ENCODE peak calls at places on chromosomes 11 and 22, in four cellular contexts. Z is T-helper 9 cell, X is NCI-H345, O is posterior cingulate gyrus. Q is an unnamed sample.

GRCh38 chr11:63635762-63636465 is 21.7 kb upstream of the PLAAT3 start:
- DNase-seq in Z (peak), X (peak), O (peak), Q (peak)

GRCh38 chr11:36239636-36240035 is 49.6 kb downstream of the COMMD9 start:
- DNase-seq in Z (no peak), X (no peak), O (peak), Q (peak)

GRCh38 chr11:20205807-20206206 is 45.5 kb upstream of the DBX1 start:
- DNase-seq in Z (no peak), X (no peak), O (no peak), Q (no peak)

GRCh38 chr11:118126082-118126838 is 26.4 kb downstream of the SCN4B start:
- DNase-seq in Z (no peak), X (no peak), O (no peak), Q (no peak)

GRCh38 chr22:36806824-36807223 is 10.0 kb downstream of the PVALB start:
- DNase-seq in Z (no peak), X (no peak), O (no peak), Q (no peak)

GRCh38 chr11:118028626-118029025 is 42.4 kb downstream of the IL10RA start:
- DNase-seq in Z (no peak), X (no peak), O (no peak), Q (no peak)

GRCh38 chr11:79314906-79315689 is 125.7 kb downstream of the TENM4 start:
- DNase-seq in Z (no peak), X (no peak), O (no peak), Q (no peak)

GRCh38 chr11:127888396-127888795 is 699.0 kb downstream of the ETS1 start:
- DNase-seq in Z (no peak), X (no peak), O (no peak), Q (no peak)

GRCh38 chr11:129973809-129974208 is 28.8 kb downstream of the PRDM10 start:
- DNase-seq in Z (no peak), X (no peak), O (no peak), Q (no peak)

GRCh38 chr22:29314074-29314473 is 1.4 kb downstream of the RASL10A start:
- DNase-seq in Z (no peak), X (no peak), O (peak), Q (no peak)

GRCh38 chr22:29062286-29062949 is 787 bp upstream of the C22orf31 start:
- DNase-seq in Z (no peak), X (no peak), O (no peak), Q (no peak)

GRCh38 chr22:24201681-24202590 is 20.6 kb downstream of the SUSD2 start:
- DNase-seq in Z (no peak), X (no peak), O (no peak), Q (no peak)

GRCh38 chr11:69287968-69288882 is 5.7 kb upstream of the MYEOV start:
- DNase-seq in Z (no peak), X (no peak), O (no peak), Q (no peak)

GRCh38 chr11:63763506-63764200 is 4.9 kb downstream of the ZFTA start:
- DNase-seq in Z (no peak), X (no peak), O (no peak), Q (no peak)

GRCh38 chr11:65576867-65577755 is 1.3 kb downstream of the EHBP1L1 start:
- DNase-seq in Z (peak), X (no peak), O (no peak), Q (no peak)

GRCh38 chr22:48938741-48939140 is 888.9 kb downstream of the BRD1 start:
- DNase-seq in Z (no peak), X (no peak), O (no peak), Q (no peak)

GRCh38 chr11:66126808-66127555 is 56.9 kb downstream of the PACS1 start:
- DNase-seq in Z (peak), X (no peak), O (peak), Q (peak)

GRCh38 chr11:103164093-103164796 is 55.0 kb downstream of the DYNC2H1 start:
- DNase-seq in Z (no peak), X (no peak), O (no peak), Q (no peak)

GRCh38 chr11:71185411-71185810 is 67.0 kb downstream of the SHANK2 start:
- DNase-seq in Z (no peak), X (no peak), O (no peak), Q (no peak)

GRCh38 chr11:105862736-105863367 is 159.2 kb downstream of the MSANTD4 start:
- DNase-seq in Z (no peak), X (peak), O (no peak), Q (no peak)

GRCh38 chr11:38543311-38543710 is 1945.3 kb upstream of the RAG2 start:
- DNase-seq in Z (no peak), X (no peak), O (no peak), Q (no peak)

GRCh38 chr22:37101311-37102063 is 8.0 kb downstream of the TMPRSS6 start:
- DNase-seq in Z (no peak), X (no peak), O (no peak), Q (no peak)

GRCh38 chr11:120098503-120099054 is 39.3 kb downstream of the TRIM29 start:
- DNase-seq in Z (no peak), X (peak), O (no peak), Q (no peak)

GRCh38 chr11:69625476-69625875 is 15.5 kb upstream of the CCND1 start:
- DNase-seq in Z (no peak), X (no peak), O (no peak), Q (no peak)

GRCh38 chr11:12029738-12030363 is 21.4 kb upstream of the DKK3 start:
- DNase-seq in Z (no peak), X (no peak), O (no peak), Q (no peak)

GRCh38 chr22:38079804-38080203 is 4.2 kb downstream of the SLC16A8 start:
- DNase-seq in Z (no peak), X (no peak), O (no peak), Q (no peak)

GRCh38 chr11:76419896-76420295 is 24.9 kb upstream of the EMSY start:
- DNase-seq in Z (no peak), X (no peak), O (no peak), Q (no peak)

GRCh38 chr11:11155962-11156815 is 196.9 kb downstream of the CSNK2A3 start:
- DNase-seq in Z (peak), X (no peak), O (no peak), Q (no peak)

GRCh38 chr11:638616-639323 is 1.7 kb downstream of the DRD4 start:
- DNase-seq in Z (no peak), X (no peak), O (no peak), Q (no peak)

GRCh38 chr11:116882386-116882785 is 45.0 kb upstream of the APOA1 start:
- DNase-seq in Z (no peak), X (no peak), O (no peak), Q (no peak)

GRCh38 chr22:46286941-46287872 is 9.5 kb upstream of the GTSE1 start:
- DNase-seq in Z (no peak), X (no peak), O (no peak), Q (no peak)

GRCh38 chr22:25177895-25178294 is 21.8 kb upstream of the CRYBB3 start:
- DNase-seq in Z (no peak), X (no peak), O (no peak), Q (no peak)

GRCh38 chr11:19713221-19714092 is 820 bp downstream of the NAV2 start:
- DNase-seq in Z (no peak), X (no peak), O (no peak), Q (peak)

GRCh38 chr11:118003021-118003423 is 16.8 kb downstream of the IL10RA start:
- DNase-seq in Z (no peak), X (no peak), O (no peak), Q (no peak)

GRCh38 chr11:76231339-76231738 is 25.0 kb upstream of the WNT11 start:
- DNase-seq in Z (no peak), X (no peak), O (no peak), Q (no peak)

GRCh38 chr22:48072777-48073176 is 1310.3 kb downstream of the TBC1D22A start:
- DNase-seq in Z (no peak), X (no peak), O (no peak), Q (no peak)

GRCh38 chr11:6474423-6474792 is 667 bp upstream of the TRIM3 start:
- DNase-seq in Z (no peak), X (no peak), O (no peak), Q (no peak)

GRCh38 chr22:50218996-50219727 is 18.4 kb downstream of the SELENOO start:
- DNase-seq in Z (no peak), X (peak), O (peak), Q (no peak)

Q was measured in nucleus accumbens.